ENCODE peak calls at places on chromosomes 12 and 14, in four cellular contexts. One of them, this sample, is unnamed.

GRCh38 chr14:50964683-50965390 is 20.6 kb upstream of the PYGL start:
- DNase-seq in AG09309: peak; percentile 83
- DNase-seq in Peyer's patch: peak; percentile 28
- DNase-seq in PC-3: peak; percentile 97
- DNase-seq in this sample: peak; percentile 64

GRCh38 chr12:8108808-8109398 is 14.5 kb upstream of the CLEC4A start:
- DNase-seq in AG09309: peak; percentile 48
- DNase-seq in Peyer's patch: peak; percentile 79
- DNase-seq in PC-3: peak; percentile 81
- DNase-seq in this sample: peak; percentile 82

GRCh38 chr12:6570264-6570887 is 2.3 kb upstream of the NOP2 start:
- DNase-seq in AG09309: no peak
- DNase-seq in Peyer's patch: peak; percentile 57
- DNase-seq in PC-3: peak; percentile 41
- DNase-seq in this sample: peak; percentile 71

GRCh38 chr14:34699873-34700621 is 14.3 kb downstream of the CFL2 start:
- DNase-seq in AG09309: peak; percentile 78
- DNase-seq in Peyer's patch: no peak
- DNase-seq in PC-3: peak; percentile 92
- DNase-seq in this sample: peak; percentile 68

GRCh38 chr14:73188501-73188903 is 48.8 kb upstream of the PAPLN start:
- DNase-seq in AG09309: peak; percentile 11
- DNase-seq in Peyer's patch: no peak
- DNase-seq in PC-3: peak; percentile 74
- DNase-seq in this sample: no peak

GRCh38 chr12:120654656-120655055 is 14.2 kb downstream of the CABP1 start:
- DNase-seq in AG09309: no peak
- DNase-seq in Peyer's patch: no peak
- DNase-seq in PC-3: no peak
- DNase-seq in this sample: no peak

GRCh38 chr14:39177168-39177545 is 2.1 kb downstream of the PNN start:
- DNase-seq in AG09309: no peak
- DNase-seq in Peyer's patch: no peak
- DNase-seq in PC-3: no peak
- DNase-seq in this sample: no peak

GRCh38 chr12:76033116-76034001 is 1.8 kb upstream of the PHLDA1 start:
- DNase-seq in AG09309: no peak
- DNase-seq in Peyer's patch: no peak
- DNase-seq in PC-3: peak; percentile 43
- DNase-seq in this sample: no peak

GRCh38 chr14:77151245-77151644 is 9.7 kb upstream of the ZDHHC22 start:
- DNase-seq in AG09309: no peak
- DNase-seq in Peyer's patch: no peak
- DNase-seq in PC-3: peak; percentile 71
- DNase-seq in this sample: peak; percentile 57

GRCh38 chr12:99436584-99436983 is 211.0 kb upstream of the GARIN6 start:
- DNase-seq in AG09309: no peak
- DNase-seq in Peyer's patch: no peak
- DNase-seq in PC-3: no peak
- DNase-seq in this sample: no peak

GRCh38 chr12:103839103-103839502 is 1.9 kb downstream of the NT5DC3 start:
- DNase-seq in AG09309: no peak
- DNase-seq in Peyer's patch: no peak
- DNase-seq in PC-3: peak; percentile 16
- DNase-seq in this sample: no peak

GRCh38 chr14:24259282-24260025 is 3.5 kb downstream of the TGM1 start:
- DNase-seq in AG09309: no peak
- DNase-seq in Peyer's patch: no peak
- DNase-seq in PC-3: peak; percentile 56
- DNase-seq in this sample: peak; percentile 41

GRCh38 chr14:61126083-61126962 is 145.3 kb downstream of the SLC38A6 start:
- DNase-seq in AG09309: no peak
- DNase-seq in Peyer's patch: no peak
- DNase-seq in PC-3: no peak
- DNase-seq in this sample: no peak

GRCh38 chr14:61569783-61570182 is 125.5 kb upstream of the HIF1A start:
- DNase-seq in AG09309: peak; percentile 98
- DNase-seq in Peyer's patch: no peak
- DNase-seq in PC-3: peak; percentile 95
- DNase-seq in this sample: no peak

GRCh38 chr14:49189381-49189780 is 396.8 kb downstream of the RPS29 start:
- DNase-seq in AG09309: no peak
- DNase-seq in Peyer's patch: no peak
- DNase-seq in PC-3: no peak
- DNase-seq in this sample: no peak

GRCh38 chr12:65876898-65877721 is 52.8 kb downstream of the HMGA2 start:
- DNase-seq in AG09309: no peak
- DNase-seq in Peyer's patch: no peak
- DNase-seq in PC-3: peak; percentile 35
- DNase-seq in this sample: no peak

This sample was measured in A673.